ENCODE peak calls at places on chromosomes 1 and 21, in six cellular contexts. S, Z, M, F, W and Y are unnamed samples.

GRCh38 chr1:234497589-234497988 is 18.6 kb upstream of the TARBP1 start:
- DNase-seq in S (no peak), Z (no peak), M (no peak), F (no peak), W (no peak), Y (no peak)

GRCh38 chr1:180791806-180792205 is 120.9 kb upstream of the KIAA1614 start:
- DNase-seq in S (no peak), Z (no peak), M (no peak), F (no peak), W (no peak), Y (no peak)

GRCh38 chr1:61754545-61754944 is 12.3 kb downstream of the PATJ start:
- DNase-seq in S (no peak), Z (no peak), M (no peak), F (no peak), W (no peak), Y (no peak)

GRCh38 chr1:206769331-206769731 is 1.2 kb upstream of the IL19 start:
- DNase-seq in S (no peak), Z (peak), M (peak), F (no peak), W (no peak), Y (peak)

GRCh38 chr21:14864211-14865021 is 200.4 kb downstream of the NRIP1 start:
- DNase-seq in S (peak), Z (peak), M (peak), F (peak), W (peak), Y (no peak)

GRCh38 chr1:54463259-54464030 is 57.3 kb upstream of the SSBP3 start:
- DNase-seq in S (no peak), Z (no peak), M (no peak), F (no peak), W (no peak), Y (no peak)

GRCh38 chr1:233745114-233745513 is 131.2 kb downstream of the KCNK1 start:
- DNase-seq in S (no peak), Z (no peak), M (no peak), F (no peak), W (no peak), Y (no peak)

GRCh38 chr1:110519125-110519810 is at the start of gene KCNA10:
- DNase-seq in S (no peak), Z (no peak), M (no peak), F (no peak), W (no peak), Y (no peak)

GRCh38 chr21:31909772-31910470 is 37.1 kb downstream of the HUNK start:
- DNase-seq in S (no peak), Z (no peak), M (no peak), F (no peak), W (no peak), Y (no peak)

GRCh38 chr21:16305686-16306085 is 575.9 kb downstream of the USP25 start:
- DNase-seq in S (no peak), Z (no peak), M (no peak), F (no peak), W (no peak), Y (no peak)

GRCh38 chr1:10867138-10867721 is 70.8 kb upstream of the CASZ1 start:
- DNase-seq in S (peak), Z (peak), M (peak), F (no peak), W (peak), Y (peak)

GRCh38 chr1:25033828-25034451 is 103.9 kb upstream of the RUNX3 start:
- DNase-seq in S (peak), Z (peak), M (peak), F (no peak), W (no peak), Y (no peak)

GRCh38 chr1:178461104-178461503 is 35.7 kb downstream of the CLEC20A start:
- DNase-seq in S (no peak), Z (no peak), M (no peak), F (no peak), W (no peak), Y (no peak)

GRCh38 chr1:12097321-12097720 is 34.2 kb downstream of the TNFRSF8 start:
- DNase-seq in S (no peak), Z (no peak), M (no peak), F (no peak), W (no peak), Y (no peak)

GRCh38 chr1:24373710-24374109 is 39.9 kb downstream of the STPG1 start:
- DNase-seq in S (no peak), Z (no peak), M (no peak), F (peak), W (no peak), Y (no peak)

GRCh38 chr1:168942165-168942564 is 164.3 kb upstream of the ATP1B1 start:
- DNase-seq in S (no peak), Z (no peak), M (no peak), F (no peak), W (no peak), Y (no peak)

GRCh38 chr1:151716405-151716762 is 219 bp downstream of the CELF3 start:
- DNase-seq in S (no peak), Z (no peak), M (no peak), F (no peak), W (no peak), Y (no peak)

GRCh38 chr21:36096398-36097290 is 26.8 kb downstream of the CBR1 start:
- DNase-seq in S (no peak), Z (no peak), M (no peak), F (no peak), W (no peak), Y (no peak)

GRCh38 chr1:219549215-219549614 is 63.7 kb downstream of the ZC3H11B start:
- DNase-seq in S (no peak), Z (no peak), M (no peak), F (no peak), W (no peak), Y (no peak)

GRCh38 chr1:239810071-239810481 is 281.6 kb upstream of the FMN2 start:
- DNase-seq in S (peak), Z (no peak), M (no peak), F (no peak), W (no peak), Y (no peak)

GRCh38 chr1:229012823-229013222 is 258.1 kb upstream of the RAB4A start:
- DNase-seq in S (no peak), Z (no peak), M (no peak), F (no peak), W (no peak), Y (no peak)

GRCh38 chr1:35605882-35606182 is 32.7 kb downstream of the TFAP2E start:
- DNase-seq in S (no peak), Z (no peak), M (no peak), F (no peak), W (no peak), Y (no peak)

GRCh38 chr1:86687595-86687994 is 16.8 kb upstream of the SH3GLB1 start:
- DNase-seq in S (no peak), Z (no peak), M (no peak), F (no peak), W (no peak), Y (no peak)

GRCh38 chr1:181101581-181102226 is 13.2 kb downstream of the IER5 start:
- DNase-seq in S (no peak), Z (no peak), M (no peak), F (no peak), W (peak), Y (no peak)

GRCh38 chr1:237457573-237457972 is 415.6 kb downstream of the RYR2 start:
- DNase-seq in S (no peak), Z (no peak), M (no peak), F (no peak), W (no peak), Y (no peak)

GRCh38 chr1:234893359-234893724 is 235.3 kb downstream of the TOMM20 start:
- DNase-seq in S (no peak), Z (no peak), M (no peak), F (no peak), W (no peak), Y (no peak)

GRCh38 chr1:211639500-211640361 is 35.7 kb downstream of the NEK2 start:
- DNase-seq in S (no peak), Z (no peak), M (peak), F (no peak), W (no peak), Y (no peak)

GRCh38 chr1:30742963-30743559 is 14.5 kb downstream of the LAPTM5 start:
- DNase-seq in S (no peak), Z (no peak), M (no peak), F (no peak), W (no peak), Y (no peak)

GRCh38 chr1:26811708-26812107 is 14.8 kb upstream of the ZDHHC18 start:
- DNase-seq in S (no peak), Z (no peak), M (no peak), F (no peak), W (no peak), Y (no peak)

GRCh38 chr21:45562965-45563364 is 20.7 kb upstream of the SLC19A1 start:
- DNase-seq in S (no peak), Z (no peak), M (no peak), F (peak), W (no peak), Y (no peak)

GRCh38 chr1:51612349-51612982 is 4.4 kb upstream of the OSBPL9 start:
- DNase-seq in S (no peak), Z (no peak), M (no peak), F (no peak), W (no peak), Y (no peak)

GRCh38 chr1:101148987-101149386 is 87.8 kb upstream of the S1PR1 start:
- DNase-seq in S (no peak), Z (no peak), M (no peak), F (no peak), W (no peak), Y (no peak)

GRCh38 chr21:36135391-36136094 is 664 bp downstream of the CBR3 start:
- DNase-seq in S (peak), Z (peak), M (peak), F (peak), W (no peak), Y (peak)

GRCh38 chr1:227913969-227914791 is 33.6 kb downstream of the WNT9A start:
- DNase-seq in S (no peak), Z (no peak), M (no peak), F (no peak), W (no peak), Y (no peak)

GRCh38 chr1:200889571-200889970 is 5.1 kb upstream of the INAVA start:
- DNase-seq in S (no peak), Z (no peak), M (no peak), F (no peak), W (no peak), Y (no peak)
- TF ChIP-seq POLR2A in S (no peak), Z (no peak), M (no peak), F (no peak), W (no peak), Y (no peak)

GRCh38 chr1:114113801-114114750 is 39.6 kb downstream of the SYT6 start:
- DNase-seq in S (no peak), Z (no peak), M (no peak), F (no peak), W (peak), Y (no peak)
- TF ChIP-seq POLR2AphosphoS5 in S (no peak), Z (no peak), M (no peak), F (no peak), W (no peak), Y (no peak)

GRCh38 chr21:43812957-43813730 is 23.8 kb downstream of the RRP1 start:
- DNase-seq in S (no peak), Z (no peak), M (no peak), F (no peak), W (no peak), Y (no peak)
- TF ChIP-seq POLR2A in S (no peak), Z (no peak), M (no peak), F (no peak), W (peak), Y (no peak)

GRCh38 chr1:69911301-69911801 is 294.0 kb downstream of the LRRC40 start:
- DNase-seq in S (no peak), Z (no peak), M (no peak), F (no peak), W (no peak), Y (no peak)
- TF ChIP-seq POLR2AphosphoS5 in S (no peak), Z (no peak), M (no peak), F (no peak), W (no peak), Y (no peak)

GRCh38 chr1:29689372-29690030 is 453.2 kb downstream of the PTPRU start:
- DNase-seq in S (no peak), Z (no peak), M (no peak), F (peak), W (no peak), Y (no peak)
- TF ChIP-seq POLR2A in S (no peak), Z (no peak), M (no peak), F (no peak), W (no peak), Y (no peak)

GRCh38 chr1:8089535-8090228 is 63.6 kb upstream of the ERRFI1 start:
- DNase-seq in S (no peak), Z (no peak), M (no peak), F (no peak), W (no peak), Y (no peak)

GRCh38 chr1:8093221-8093980 is 67.3 kb upstream of the ERRFI1 start:
- DNase-seq in S (no peak), Z (no peak), M (no peak), F (no peak), W (no peak), Y (no peak)

GRCh38 chr1:8092603-8093141 is 66.6 kb upstream of the ERRFI1 start:
- DNase-seq in S (no peak), Z (no peak), M (no peak), F (no peak), W (no peak), Y (no peak)

GRCh38 chr1:8091691-8092090 is 65.6 kb upstream of the ERRFI1 start:
- DNase-seq in S (no peak), Z (no peak), M (no peak), F (no peak), W (no peak), Y (no peak)

GRCh38 chr1:8090241-8090702 is 64.2 kb upstream of the ERRFI1 start:
- DNase-seq in S (no peak), Z (no peak), M (no peak), F (no peak), W (no peak), Y (no peak)
- TF ChIP-seq POLR2AphosphoS5 in S (no peak), Z (no peak), M (peak), F (no peak), W (no peak), Y (no peak)

DNA sequence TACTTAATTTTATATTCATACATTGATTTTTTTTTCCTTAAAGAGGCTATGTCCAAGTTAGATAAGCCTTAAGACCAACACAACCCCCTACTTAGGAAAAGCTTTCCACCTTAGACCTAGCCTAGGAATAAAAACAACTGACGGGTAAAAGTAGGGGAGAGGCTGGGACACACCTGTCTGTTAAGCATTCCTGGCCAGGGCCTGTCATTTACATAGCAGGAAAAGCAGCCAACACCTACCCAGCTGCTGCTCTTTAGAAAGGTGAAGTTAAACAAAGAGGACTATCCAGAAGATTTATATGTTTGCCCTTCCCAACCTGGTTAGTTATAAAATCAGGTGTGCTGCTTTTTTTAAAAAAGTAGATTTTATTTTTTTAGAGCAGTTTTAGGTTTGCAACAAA is 29.1 kb upstream of the SAMD13 start:
- DNase-seq in S (peak), Z (no peak), M (peak), F (no peak), W (no peak), Y (no peak)
- TF ChIP-seq POLR2A in S (no peak), Z (no peak), M (no peak), F (no peak), W (no peak), Y (no peak)

DNA sequence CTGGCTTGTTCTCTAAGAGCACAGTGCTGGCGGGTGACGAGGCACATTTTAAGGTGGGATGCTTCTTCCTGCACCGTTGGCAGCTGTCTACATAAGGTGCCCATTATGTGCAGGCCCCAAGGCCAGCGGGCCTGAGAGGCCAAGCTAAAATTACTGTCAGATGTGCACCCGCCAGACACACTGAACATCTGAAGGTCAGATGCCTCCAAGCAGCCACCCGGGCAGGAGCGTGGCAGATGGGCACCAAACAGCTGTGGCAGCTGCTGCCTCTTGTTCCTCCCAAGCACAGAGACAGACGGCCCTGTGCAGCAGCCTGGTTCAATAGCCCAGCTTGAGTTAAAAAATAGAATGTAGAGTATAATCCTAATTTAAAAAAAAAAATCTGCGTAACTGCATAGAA is 211.9 kb upstream of the EDN2 start:
- DNase-seq in S (no peak), Z (peak), M (no peak), F (no peak), W (no peak), Y (no peak)
- TF ChIP-seq POLR2AphosphoS5 in S (no peak), Z (no peak), M (no peak), F (no peak), W (no peak), Y (no peak)

DNA sequence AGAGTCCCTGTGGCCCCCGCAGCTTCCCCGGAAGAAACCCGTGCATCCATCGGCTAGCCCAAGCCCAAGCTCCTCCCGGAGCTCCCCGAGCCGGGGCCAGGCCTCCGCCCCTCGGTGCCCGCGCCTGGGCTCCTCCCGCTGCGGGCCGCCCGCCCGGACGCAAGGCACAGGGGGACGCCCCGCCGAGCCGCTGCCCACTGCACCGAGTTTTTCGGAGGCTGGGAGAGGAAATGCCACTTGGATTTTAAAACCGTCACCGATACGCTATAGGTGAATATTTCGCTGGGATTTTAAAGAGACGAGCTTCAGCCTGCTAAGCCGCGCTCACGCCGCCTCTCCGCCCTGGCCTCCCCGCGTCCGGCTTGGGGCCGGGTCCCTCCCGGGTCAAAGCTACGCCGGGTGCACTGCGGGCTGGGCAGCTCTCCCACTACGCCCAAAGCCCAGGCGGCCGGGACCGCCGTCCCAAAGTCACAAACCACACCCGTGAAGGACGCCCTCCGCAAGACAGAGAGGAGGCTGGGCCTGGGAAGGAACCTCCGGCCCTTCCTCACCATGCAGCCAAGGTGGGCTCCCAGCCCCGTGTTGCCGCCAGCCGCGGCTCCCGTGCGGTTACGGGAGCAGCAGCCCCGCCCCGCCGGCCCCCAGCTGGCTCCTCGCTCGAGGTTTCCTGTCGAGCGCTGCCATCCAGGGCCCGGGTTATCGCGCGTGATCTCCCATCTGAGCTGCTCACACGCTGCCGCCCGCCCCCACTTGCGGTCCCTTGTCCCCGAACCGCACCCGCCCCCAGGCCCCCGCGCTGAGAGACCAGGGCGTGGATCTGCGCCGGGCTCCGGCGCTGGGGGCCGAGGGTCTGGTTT is 63.2 kb downstream of the CD247 start:
- DNase-seq in S (peak), Z (peak), M (peak), F (peak), W (peak), Y (peak)
- TF ChIP-seq POLR2A in S (no peak), Z (no peak), M (no peak), F (no peak), W (no peak), Y (no peak)

GRCh38 chr1:210189426-210189825 is 43.2 kb upstream of the SERTAD4 start:
- DNase-seq in S (no peak), Z (no peak), M (no peak), F (no peak), W (no peak), Y (no peak)

DNA sequence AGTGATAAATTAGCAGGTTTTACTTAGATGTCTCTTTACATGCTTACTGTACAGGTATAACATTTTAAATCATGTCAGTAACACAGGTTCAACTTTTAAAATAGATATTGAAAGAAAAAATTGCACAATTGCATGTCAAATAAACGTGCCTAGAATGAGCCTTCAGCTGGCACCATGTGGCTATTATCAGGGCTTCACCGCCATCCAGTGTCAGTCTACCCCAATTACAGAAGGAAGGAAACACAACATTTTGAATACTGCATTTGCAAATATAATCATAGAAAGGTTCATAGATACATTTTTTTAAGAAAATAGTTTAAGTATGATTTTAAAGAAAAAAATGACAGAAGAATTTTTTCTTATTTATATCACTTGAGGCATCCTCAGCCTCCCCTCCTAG is 47.5 kb upstream of the SERTAD4 start:
- DNase-seq in S (no peak), Z (no peak), M (no peak), F (no peak), W (no peak), Y (no peak)
- TF ChIP-seq POLR2AphosphoS5 in S (no peak), Z (no peak), M (no peak), F (no peak), W (no peak), Y (no peak)